ENCODE peak calls at places on chromosomes 5 and 9, in five cellular contexts. J is HepG2, E is stomach, D is HCT116, V is suprapubic skin. W is an unnamed sample.

GRCh38 chr5:173890195-173890951 is 2.2 kb downstream of the CPEB4 start:
- DNase-seq in J (no peak), E (no peak), D (no peak), V (no peak), W (peak)

GRCh38 chr9:4099961-4100360 is 199.9 kb downstream of the GLIS3 start:
- DNase-seq in J (no peak), E (no peak), D (no peak), V (no peak), W (no peak)

GRCh38 chr9:130866474-130866965 is 30.1 kb downstream of the QRFP start:
- DNase-seq in J (peak), E (peak), D (peak), V (peak), W (peak)

GRCh38 chr5:125317546-125317995 is 571.1 kb upstream of the ZNF608 start:
- DNase-seq in J (no peak), E (no peak), D (no peak), V (no peak), W (no peak)

GRCh38 chr9:123542435-123543225 is 186.6 kb downstream of the CRB2 start:
- DNase-seq in J (peak), E (no peak), D (no peak), V (no peak), W (no peak)

GRCh38 chr9:37575511-37575914 is 667 bp downstream of the FBXO10 start:
- DNase-seq in J (no peak), E (no peak), D (no peak), V (no peak), W (no peak)

GRCh38 chr5:1140188-1140817 is 28.4 kb upstream of the SLC12A7 start:
- DNase-seq in J (peak), E (peak), D (peak), V (no peak), W (peak)

GRCh38 chr5:147835386-147835798 is 3.9 kb upstream of the SPINK1 start:
- DNase-seq in J (peak), E (no peak), D (no peak), V (no peak), W (no peak)

GRCh38 chr5:38347896-38348295 is 89.5 kb downstream of the EGFLAM start:
- DNase-seq in J (no peak), E (no peak), D (no peak), V (no peak), W (no peak)

GRCh38 chr5:169745441-169746146 is 108.5 kb downstream of the DOCK2 start:
- DNase-seq in J (no peak), E (no peak), D (no peak), V (no peak), W (peak)

GRCh38 chr5:135208555-135209494 is 174.8 kb upstream of the PITX1 start:
- DNase-seq in J (peak), E (peak), D (peak), V (peak), W (no peak)

GRCh38 chr9:121628401-121628800 is 23.0 kb upstream of the DAB2IP start:
- DNase-seq in J (no peak), E (no peak), D (no peak), V (no peak), W (no peak)

GRCh38 chr9:80650964-80651555 is 1038.3 kb downstream of the TLE1 start:
- DNase-seq in J (no peak), E (no peak), D (no peak), V (no peak), W (no peak)

GRCh38 chr9:136485049-136485647 is 2.3 kb upstream of the SEC16A start:
- DNase-seq in J (peak), E (peak), D (no peak), V (peak), W (peak)

GRCh38 chr9:89669361-89669842 is 64.6 kb downstream of the GADD45G start:
- DNase-seq in J (peak), E (peak), D (no peak), V (no peak), W (no peak)

GRCh38 chr9:81268048-81268447 is 421.3 kb downstream of the TLE1 start:
- DNase-seq in J (no peak), E (no peak), D (no peak), V (no peak), W (no peak)

GRCh38 chr5:854966-855743 is 4.4 kb upstream of the ZDHHC11 start:
- DNase-seq in J (no peak), E (no peak), D (no peak), V (no peak), W (no peak)

GRCh38 chr9:109307380-109308240 is 13.2 kb downstream of the EPB41L4B start:
- DNase-seq in J (peak), E (peak), D (no peak), V (no peak), W (no peak)

GRCh38 chr9:124764774-124765438 is 6.2 kb downstream of the NR6A1 start:
- DNase-seq in J (peak), E (no peak), D (no peak), V (no peak), W (peak)
- TF ChIP-seq POLR2AphosphoS5 in J (no peak), E (no peak), D (no peak), V (no peak), W (no peak)

DNA sequence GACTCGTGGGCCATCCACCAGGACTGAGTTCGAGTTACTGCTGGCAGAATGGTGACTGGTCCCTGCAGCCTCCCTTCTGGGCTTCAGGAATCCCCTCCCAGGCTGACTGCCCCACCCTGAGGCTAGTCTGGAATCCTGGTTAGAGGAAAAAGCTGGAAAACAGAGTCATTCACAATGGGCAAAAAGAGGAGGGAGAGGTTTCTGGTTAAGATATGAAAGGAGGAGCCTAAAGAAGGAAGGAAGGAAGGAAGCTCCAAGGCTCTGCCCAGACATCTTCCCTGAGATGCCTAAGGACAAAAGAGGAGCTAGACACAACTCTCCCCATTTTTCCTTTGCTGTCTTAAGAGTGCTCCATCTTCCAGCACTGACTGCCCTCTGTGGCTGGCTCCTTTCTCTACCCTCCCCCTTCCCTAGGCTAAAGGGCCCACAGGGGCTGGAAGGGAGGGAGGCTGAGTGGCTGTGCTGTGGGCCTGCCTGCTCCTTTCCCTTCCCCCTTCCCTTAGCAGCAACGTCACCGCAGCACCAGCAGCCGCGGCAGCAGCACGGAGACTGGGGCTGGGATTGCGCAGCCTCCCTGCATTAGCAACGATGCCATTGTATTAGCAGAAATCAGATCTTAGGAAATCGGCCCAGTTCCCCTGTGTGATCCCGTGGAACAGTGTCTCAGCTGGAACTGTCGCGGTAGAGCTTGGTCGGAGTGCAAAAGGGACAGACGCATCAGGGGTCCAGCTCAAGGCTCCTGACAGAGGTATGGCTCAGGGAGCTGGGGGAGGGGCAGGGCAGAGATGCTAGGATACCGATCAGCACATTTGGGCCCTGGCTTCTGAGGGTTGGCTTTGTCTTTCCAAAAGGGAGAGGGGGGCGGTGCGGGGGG is 48.7 kb downstream of the RUSC2 start:
- DNase-seq in J (no peak), E (peak), D (no peak), V (peak), W (no peak)
- TF ChIP-seq POLR2AphosphoS5 in J (no peak), E (peak), D (no peak), V (no peak), W (no peak)

GRCh38 chr9:138022121-138022741 is 144.6 kb downstream of the CACNA1B start:
- DNase-seq in J (no peak), E (peak), D (peak), V (no peak), W (peak)

GRCh38 chr9:138022756-138023393 is 145.3 kb downstream of the CACNA1B start:
- DNase-seq in J (no peak), E (peak), D (no peak), V (peak), W (no peak)

GRCh38 chr9:138024131-138024530 is 146.5 kb downstream of the CACNA1B start:
- DNase-seq in J (no peak), E (peak), D (no peak), V (peak), W (no peak)

GRCh38 chr9:138024831-138025291 is 147.3 kb downstream of the CACNA1B start:
- DNase-seq in J (no peak), E (peak), D (no peak), V (peak), W (no peak)

DNA sequence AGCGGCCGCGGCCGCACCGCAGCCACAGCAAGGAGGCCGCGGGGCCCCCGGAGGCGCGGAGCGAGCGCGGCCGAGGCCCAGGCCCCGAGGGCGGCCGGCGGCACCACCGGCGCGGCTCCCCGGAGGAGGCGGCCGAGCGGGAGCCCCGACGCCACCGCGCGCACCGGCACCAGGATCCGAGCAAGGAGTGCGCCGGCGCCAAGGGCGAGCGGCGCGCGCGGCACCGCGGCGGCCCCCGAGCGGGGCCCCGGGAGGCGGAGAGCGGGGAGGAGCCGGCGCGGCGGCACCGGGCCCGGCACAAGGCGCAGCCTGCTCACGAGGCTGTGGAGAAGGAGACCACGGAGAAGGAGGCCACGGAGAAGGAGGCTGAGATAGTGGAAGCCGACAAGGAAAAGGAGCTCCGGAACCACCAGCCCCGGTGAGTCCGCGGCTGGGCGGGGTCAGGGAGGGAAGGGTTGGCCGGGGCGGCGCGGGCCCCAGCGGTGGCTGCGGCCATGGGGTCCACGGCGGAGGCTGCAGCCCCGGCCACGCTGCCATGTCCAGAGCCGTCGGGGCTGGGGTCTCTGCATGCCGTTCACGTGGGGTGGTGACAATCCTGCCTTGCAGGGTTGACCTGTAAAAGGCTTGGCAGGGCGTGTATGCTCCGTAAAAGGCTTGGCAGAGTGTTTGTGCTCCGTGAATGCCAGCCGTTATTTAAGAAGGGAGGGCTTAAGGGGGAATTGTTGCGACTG is 146.0 kb downstream of the CACNA1B start:
- DNase-seq in J (no peak), E (peak), D (no peak), V (peak), W (no peak)
- TF ChIP-seq POLR2AphosphoS5 in J (no peak), E (no peak), D (peak), V (no peak), W (no peak)

GRCh38 chr5:177429248-177430045 is 3.0 kb downstream of the GRK6 start:
- DNase-seq in J (no peak), E (peak), D (no peak), V (peak), W (no peak)

GRCh38 chr5:177431317-177432142 is 5.1 kb downstream of the GRK6 start:
- DNase-seq in J (no peak), E (peak), D (no peak), V (peak), W (no peak)

GRCh38 chr5:177428574-177429217 is 2.2 kb downstream of the GRK6 start:
- DNase-seq in J (no peak), E (no peak), D (no peak), V (no peak), W (no peak)

GRCh38 chr5:177430972-177431316 is 4.5 kb downstream of the GRK6 start:
- DNase-seq in J (no peak), E (no peak), D (no peak), V (no peak), W (no peak)

GRCh38 chr5:177430146-177430951 is 3.9 kb downstream of the GRK6 start:
- DNase-seq in J (no peak), E (no peak), D (no peak), V (no peak), W (no peak)
- TF ChIP-seq POLR2AphosphoS5 in J (no peak), E (no peak), D (no peak), V (no peak), W (no peak)

GRCh38 chr9:124879226-124879625 is 17.3 kb downstream of the ARPC5L start:
- DNase-seq in J (no peak), E (no peak), D (no peak), V (no peak), W (no peak)
- TF ChIP-seq POLR2AphosphoS5 in J (no peak), E (no peak), D (no peak), V (no peak), W (no peak)

W was measured in K562.